ENCODE peak calls at places on chromosome 18, in five cellular contexts. B is CD8-positive, alpha-beta T cell; E is A549; C is CD8-positive, alpha-beta memory T cell; O is neural progenitor cell. L is an unnamed sample.
A peak's percentile ranks its signal among the peaks of the same experiment; 100 is the strongest.

GRCh38 chr18:79847606-79848293 is 50.0 kb downstream of the KCNG2 start:
- DNase-seq in O (no peak), C (no peak), B (peak; percentile 6), E (no peak), L (no peak)

GRCh38 chr18:48975221-48975816 is 24.6 kb upstream of the SMAD7 start:
- DNase-seq in B (no peak), C (no peak), O (peak; percentile 50), E (no peak), L (no peak)

GRCh38 chr18:22752014-22752413 is 181.1 kb upstream of the RBBP8 start:
- DNase-seq in E (no peak), B (no peak), O (no peak), C (no peak), L (no peak)

GRCh38 chr18:69757733-69758132 is 189.9 kb downstream of the CD226 start:
- DNase-seq in E (no peak), B (no peak), C (no peak), O (peak; percentile 23), L (no peak)

GRCh38 chr18:37419272-37419671 is 146.3 kb downstream of the CELF4 start:
- DNase-seq in C (no peak), O (no peak), B (no peak), E (no peak), L (no peak)

GRCh38 chr18:12011962-12012549 is 30.7 kb downstream of the IMPA2 start:
- DNase-seq in E (no peak), B (no peak), C (no peak), O (no peak), L (peak; percentile 63)

GRCh38 chr18:45361148-45361851 is 254.0 kb upstream of the SLC14A2 start:
- DNase-seq in C (no peak), E (no peak), O (no peak), B (no peak), L (no peak)

GRCh38 chr18:22668496-22668895 is 250.8 kb upstream of the CTAGE1 start:
- DNase-seq in B (no peak), O (no peak), C (no peak), E (no peak), L (no peak)

DNA sequence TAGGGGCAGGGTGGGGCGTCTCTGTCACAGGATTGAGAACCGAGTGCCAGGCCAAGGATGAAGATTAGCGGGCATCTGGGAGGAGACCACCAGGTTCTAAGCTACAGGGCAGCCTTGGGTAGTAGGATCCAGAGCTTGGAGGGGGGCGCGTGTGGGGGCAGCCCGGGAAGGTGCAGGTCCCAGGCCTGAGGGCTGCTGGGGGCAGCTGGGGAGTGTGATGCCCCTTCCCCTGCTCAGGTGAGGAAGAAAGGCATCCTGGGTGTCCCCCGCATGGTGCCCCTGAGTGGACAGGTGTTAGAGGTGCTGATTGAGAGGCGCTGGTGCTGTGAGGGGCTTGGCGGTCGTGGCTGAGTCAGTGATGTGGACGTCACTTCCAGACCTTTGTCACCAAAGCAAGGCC is 33.9 kb upstream of the MBP start:
- DNase-seq in B (no peak), E (no peak), O (no peak), C (no peak), L (no peak)
- H3K4me1 ChIP-seq in B (no peaks in the 10 kb centered on the region), E (no peaks in the 10 kb centered on the region), O (peaks cover 16% of the 10 kb centered on the region), C (no peaks in the 10 kb centered on the region), L (no peaks in the 10 kb centered on the region)

GRCh38 chr18:78767648-78768071 is 212.0 kb upstream of the SALL3 start:
- DNase-seq in O (no peak), C (no peak), B (no peak), E (no peak), L (no peak)

GRCh38 chr18:78765637-78766281 is 213.9 kb upstream of the SALL3 start:
- DNase-seq in B (no peak), O (no peak), C (no peak), E (no peak), L (no peak)

GRCh38 chr18:78765142-78765541 is 214.5 kb upstream of the SALL3 start:
- DNase-seq in E (no peak), B (no peak), O (no peak), C (no peak), L (no peak)

GRCh38 chr18:78768221-78768620 is 211.4 kb upstream of the SALL3 start:
- DNase-seq in O (no peak), C (no peak), B (no peak), E (no peak), L (no peak)

DNA sequence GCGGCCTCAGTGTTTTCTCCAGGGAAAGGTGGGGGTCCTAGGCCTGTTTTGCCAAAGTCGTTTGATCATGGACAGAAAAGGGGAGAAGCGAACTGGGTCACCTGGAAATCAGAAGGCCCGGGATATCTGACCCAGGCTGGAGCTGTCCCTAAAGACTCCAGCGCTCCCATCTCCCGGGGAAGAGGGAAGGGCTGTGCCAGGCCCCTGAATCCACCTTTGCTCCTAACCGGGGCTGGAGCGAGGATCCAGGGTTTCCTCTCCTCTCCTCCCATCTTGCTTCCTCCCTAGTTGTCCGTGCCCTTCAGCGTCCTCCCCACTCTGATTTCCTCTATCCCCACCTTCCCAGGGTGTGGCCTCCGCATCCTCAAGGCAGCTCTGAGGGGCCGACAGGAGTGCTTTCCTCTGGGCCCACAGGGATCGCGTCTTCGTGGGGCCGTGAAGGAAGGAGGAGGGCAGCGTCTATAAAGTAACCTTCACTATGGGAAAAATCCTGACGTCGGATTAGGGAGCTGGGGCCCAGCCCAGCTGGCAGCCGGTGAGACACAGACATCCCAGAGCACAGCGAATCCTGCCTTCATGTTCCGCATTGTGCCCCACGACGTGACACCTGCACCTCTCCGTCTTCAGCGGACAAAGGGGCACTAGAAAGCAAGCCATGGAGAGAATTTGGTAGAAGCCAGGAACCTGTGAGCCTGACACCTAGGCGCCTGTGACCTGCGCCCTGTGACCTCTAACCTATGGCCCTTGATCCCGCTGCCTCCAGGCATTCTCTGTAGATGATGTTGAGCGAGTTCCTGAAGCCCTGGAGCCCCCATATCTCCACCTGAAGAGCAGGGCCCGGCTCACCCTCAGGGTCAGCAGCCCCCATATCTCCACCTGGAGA is 212.7 kb upstream of the SALL3 start:
- DNase-seq in B (no peak), E (no peak), C (no peak), O (no peak), L (no peak)
- H3K9me3 ChIP-seq in B (no peaks in the 10 kb centered on the region), E (no peaks in the 10 kb centered on the region), C (no peaks in the 10 kb centered on the region), O (no peaks in the 10 kb centered on the region), L (no peaks in the 10 kb centered on the region)

DNA sequence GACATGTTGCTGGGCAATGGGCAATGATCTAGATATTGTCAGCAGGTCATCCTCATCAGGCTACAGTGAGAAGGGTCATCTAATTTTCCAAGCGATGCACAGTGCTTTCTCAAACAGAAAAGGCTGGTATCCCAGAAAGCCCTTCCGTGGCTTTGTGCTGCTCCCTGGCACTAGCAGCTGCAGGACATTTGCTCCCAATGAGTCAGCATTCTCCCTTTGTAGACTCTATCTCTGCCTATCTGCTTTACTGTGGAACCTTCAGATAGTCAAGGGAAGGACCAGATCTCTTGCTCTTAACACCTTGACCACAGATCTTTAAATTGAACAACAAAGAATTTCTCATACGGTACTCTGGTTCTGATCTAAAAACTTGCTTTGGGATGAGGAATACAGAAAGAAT is 101.4 kb downstream of the CDH2 start:
- DNase-seq in C (no peak), E (no peak), O (no peak), B (no peak), L (no peak)
- H3K27ac ChIP-seq in C (no peak overlapping the region), E (peak overlapping the region; percentile 88), O (peak overlapping the region; percentile 3), B (no peak overlapping the region), L (peak overlapping the region; percentile 64)

GRCh38 chr18:78548261-78549058 is 431.2 kb upstream of the SALL3 start:
- DNase-seq in E (no peak), B (no peak), O (no peak), C (no peak), L (no peak)
- H3K4me1 ChIP-seq in E (no peaks in the 10 kb centered on the region), B (no peaks in the 10 kb centered on the region), O (no peaks in the 10 kb centered on the region), C (no peaks in the 10 kb centered on the region), L (no peaks in the 10 kb centered on the region)

L was measured in heart left ventricle.